ENCODE peak calls at places on chromosomes 6 and 20, in eight cellular contexts. One of them, this sample, is unnamed.

GRCh38 chr6:42460892-42461291 is 9.2 kb upstream of the TRERF1 start:
- DNase-seq in tibial artery: no peak
- DNase-seq in H9: no peak
- DNase-seq in stomach: no peak
- DNase-seq in pancreas: no peak
- DNase-seq in heart left ventricle: no peak
- DNase-seq in left lung: no peak
- DNase-seq in fibroblast of lung: no peak
- DNase-seq in this sample: no peak

GRCh38 chr6:167304912-167305311 is 13.8 kb downstream of the UNC93A start:
- DNase-seq in heart left ventricle: no peak
- DNase-seq in left lung: no peak
- DNase-seq in fibroblast of lung: no peak
- DNase-seq in H9: no peak
- DNase-seq in pancreas: no peak
- DNase-seq in stomach: no peak
- DNase-seq in tibial artery: no peak
- DNase-seq in this sample: no peak

GRCh38 chr6:129212081-129212480 is 329.1 kb downstream of the LAMA2 start:
- DNase-seq in pancreas: no peak
- DNase-seq in left lung: no peak
- DNase-seq in fibroblast of lung: no peak
- DNase-seq in heart left ventricle: no peak
- DNase-seq in H9: no peak
- DNase-seq in stomach: no peak
- DNase-seq in tibial artery: no peak
- DNase-seq in this sample: no peak

GRCh38 chr6:3749991-3750323 is 1.6 kb downstream of the PXDC1 start:
- DNase-seq in left lung: no peak
- DNase-seq in heart left ventricle: peak; percentile 69
- DNase-seq in fibroblast of lung: peak; percentile 65
- DNase-seq in pancreas: peak; percentile 61
- DNase-seq in tibial artery: peak; percentile 87
- DNase-seq in stomach: peak; percentile 71
- DNase-seq in H9: no peak
- DNase-seq in this sample: no peak

GRCh38 chr20:47843886-47844567 is 58.7 kb upstream of the SULF2 start:
- DNase-seq in heart left ventricle: no peak
- DNase-seq in stomach: no peak
- DNase-seq in pancreas: no peak
- DNase-seq in H9: no peak
- DNase-seq in fibroblast of lung: no peak
- DNase-seq in tibial artery: no peak
- DNase-seq in left lung: no peak
- DNase-seq in this sample: no peak

GRCh38 chr20:45419188-45420091 is 3.5 kb downstream of the PIGT start:
- DNase-seq in pancreas: no peak
- DNase-seq in left lung: no peak
- DNase-seq in stomach: peak; percentile 90
- DNase-seq in heart left ventricle: peak; percentile 80
- DNase-seq in tibial artery: peak; percentile 82
- DNase-seq in H9: no peak
- DNase-seq in fibroblast of lung: peak; percentile 89
- DNase-seq in this sample: no peak

GRCh38 chr6:16238057-16238657 is at the start of gene GMPR:
- DNase-seq in left lung: peak; percentile 93
- DNase-seq in stomach: peak; percentile 88
- DNase-seq in heart left ventricle: peak; percentile 82
- DNase-seq in fibroblast of lung: peak; percentile 34
- DNase-seq in H9: peak; percentile 50
- DNase-seq in tibial artery: peak; percentile 83
- DNase-seq in pancreas: peak; percentile 89
- DNase-seq in this sample: peak; percentile 71

GRCh38 chr6:100166991-100167390 is 173.0 kb upstream of the MCHR2 start:
- DNase-seq in stomach: no peak
- DNase-seq in heart left ventricle: no peak
- DNase-seq in tibial artery: no peak
- DNase-seq in H9: no peak
- DNase-seq in fibroblast of lung: no peak
- DNase-seq in pancreas: no peak
- DNase-seq in left lung: no peak
- DNase-seq in this sample: no peak

GRCh38 chr20:54606384-54606783 is 131.0 kb downstream of the DOK5 start:
- DNase-seq in fibroblast of lung: no peak
- DNase-seq in H9: no peak
- DNase-seq in pancreas: no peak
- DNase-seq in tibial artery: no peak
- DNase-seq in stomach: no peak
- DNase-seq in left lung: no peak
- DNase-seq in heart left ventricle: no peak
- DNase-seq in this sample: no peak

GRCh38 chr6:107079429-107079828 is 35.9 kb downstream of the BEND3 start:
- DNase-seq in heart left ventricle: no peak
- DNase-seq in stomach: no peak
- DNase-seq in fibroblast of lung: no peak
- DNase-seq in left lung: no peak
- DNase-seq in tibial artery: no peak
- DNase-seq in H9: peak; percentile 70
- DNase-seq in pancreas: no peak
- DNase-seq in this sample: no peak

GRCh38 chr6:107077710-107078109 is 37.6 kb downstream of the BEND3 start:
- DNase-seq in left lung: no peak
- DNase-seq in stomach: no peak
- DNase-seq in H9: no peak
- DNase-seq in pancreas: no peak
- DNase-seq in fibroblast of lung: no peak
- DNase-seq in tibial artery: no peak
- DNase-seq in heart left ventricle: no peak
- DNase-seq in this sample: no peak

GRCh38 chr6:107070686-107071085 is 42.7 kb downstream of the MTRES1 start:
- DNase-seq in tibial artery: no peak
- DNase-seq in stomach: no peak
- DNase-seq in pancreas: no peak
- DNase-seq in heart left ventricle: no peak
- DNase-seq in left lung: no peak
- DNase-seq in fibroblast of lung: no peak
- DNase-seq in H9: no peak
- DNase-seq in this sample: no peak

GRCh38 chr6:107080036-107080435 is 35.3 kb downstream of the BEND3 start:
- DNase-seq in stomach: no peak
- DNase-seq in pancreas: no peak
- DNase-seq in fibroblast of lung: no peak
- DNase-seq in heart left ventricle: no peak
- DNase-seq in left lung: no peak
- DNase-seq in tibial artery: no peak
- DNase-seq in H9: peak; percentile 69
- DNase-seq in this sample: no peak

GRCh38 chr6:107075951-107076381 is 39.3 kb downstream of the BEND3 start:
- DNase-seq in tibial artery: no peak
- DNase-seq in H9: no peak
- DNase-seq in stomach: no peak
- DNase-seq in left lung: no peak
- DNase-seq in heart left ventricle: no peak
- DNase-seq in pancreas: no peak
- DNase-seq in fibroblast of lung: peak; percentile 37
- DNase-seq in this sample: no peak
- TF ChIP-seq CTCF in tibial artery: no peak
- TF ChIP-seq CTCF in H9: peak; percentile 21
- TF ChIP-seq CTCF in stomach: peak; percentile 21
- TF ChIP-seq CTCF in left lung: no peak
- TF ChIP-seq CTCF in heart left ventricle: peak; percentile 24
- TF ChIP-seq CTCF in pancreas: no peak
- TF ChIP-seq CTCF in fibroblast of lung: peak; percentile 17
- TF ChIP-seq CTCF in this sample: no peak

GRCh38 chr20:34008477-34008876 is 14.8 kb downstream of the RALY start:
- DNase-seq in pancreas: no peak
- DNase-seq in heart left ventricle: no peak
- DNase-seq in fibroblast of lung: no peak
- DNase-seq in stomach: no peak
- DNase-seq in left lung: no peak
- DNase-seq in H9: no peak
- DNase-seq in tibial artery: no peak
- DNase-seq in this sample: no peak

GRCh38 chr20:34012735-34013134 is 19.0 kb downstream of the RALY start:
- DNase-seq in heart left ventricle: no peak
- DNase-seq in H9: no peak
- DNase-seq in fibroblast of lung: no peak
- DNase-seq in tibial artery: no peak
- DNase-seq in left lung: no peak
- DNase-seq in pancreas: no peak
- DNase-seq in stomach: no peak
- DNase-seq in this sample: no peak

GRCh38 chr20:34011275-34011674 is 17.6 kb downstream of the RALY start:
- DNase-seq in tibial artery: no peak
- DNase-seq in pancreas: no peak
- DNase-seq in H9: no peak
- DNase-seq in fibroblast of lung: no peak
- DNase-seq in left lung: no peak
- DNase-seq in heart left ventricle: no peak
- DNase-seq in stomach: no peak
- DNase-seq in this sample: no peak

GRCh38 chr20:34012330-34012729 is 18.6 kb downstream of the RALY start:
- DNase-seq in heart left ventricle: no peak
- DNase-seq in stomach: no peak
- DNase-seq in left lung: no peak
- DNase-seq in pancreas: no peak
- DNase-seq in fibroblast of lung: no peak
- DNase-seq in tibial artery: no peak
- DNase-seq in H9: no peak
- DNase-seq in this sample: no peak

DNA sequence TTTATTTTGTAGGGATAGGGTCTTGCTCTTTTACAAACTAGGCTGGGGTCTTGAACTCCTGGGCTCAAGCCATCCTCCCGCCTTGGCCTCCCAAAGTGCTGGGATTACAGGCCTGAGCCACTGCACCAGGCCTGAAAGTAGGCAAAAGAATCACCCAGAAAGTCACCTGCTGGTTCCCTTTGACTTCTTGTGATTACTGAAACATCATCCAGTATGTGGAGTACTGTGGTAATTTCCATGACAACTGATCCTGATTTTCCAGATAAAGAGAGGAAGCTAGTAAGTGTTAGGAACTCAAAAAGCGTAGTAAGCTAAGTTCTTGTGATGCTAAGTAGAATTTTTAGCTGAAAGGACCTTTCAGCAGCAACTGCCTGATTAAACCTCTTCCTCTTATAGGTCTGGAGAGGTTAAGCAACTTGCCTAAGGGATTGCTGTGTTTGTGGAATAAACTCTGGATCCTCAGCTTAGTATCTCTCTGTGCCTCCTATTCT is 16.7 kb downstream of the RALY start:
- DNase-seq in stomach: no peak
- DNase-seq in tibial artery: no peak
- DNase-seq in pancreas: no peak
- DNase-seq in H9: peak; percentile 51
- DNase-seq in left lung: no peak
- DNase-seq in fibroblast of lung: no peak
- DNase-seq in heart left ventricle: no peak
- DNase-seq in this sample: no peak
- H3K27ac ChIP-seq in stomach: no peak overlapping the region
- H3K27ac ChIP-seq in tibial artery: no peak overlapping the region
- H3K27ac ChIP-seq in pancreas: no peak overlapping the region
- H3K27ac ChIP-seq in H9: peak overlapping the region; percentile 35
- H3K27ac ChIP-seq in left lung: peak overlapping the region; percentile 39
- H3K27ac ChIP-seq in fibroblast of lung: no peak overlapping the region
- H3K27ac ChIP-seq in heart left ventricle: no peak overlapping the region
- H3K27ac ChIP-seq in this sample: no peak overlapping the region

DNA sequence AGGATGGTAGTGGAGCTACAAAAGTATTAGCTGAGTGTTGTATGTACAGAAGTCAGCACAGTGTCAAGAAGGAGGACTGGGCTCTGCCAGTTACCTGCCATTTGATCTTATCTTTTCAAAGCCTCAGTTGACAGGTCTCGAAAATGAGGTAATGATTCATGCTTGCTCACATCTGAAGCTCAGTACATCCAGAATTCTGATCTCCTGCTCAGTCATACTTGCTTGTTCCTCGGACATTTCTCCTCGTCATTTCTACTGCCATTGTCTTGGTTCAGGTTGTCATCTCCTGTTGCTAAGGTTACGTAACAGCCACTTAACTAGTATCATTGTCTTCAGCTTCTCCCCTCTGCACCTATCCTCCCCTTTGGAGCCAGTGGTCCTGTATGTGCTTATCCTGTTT is 89.5 kb downstream of the SLX4IP start:
- DNase-seq in left lung: no peak
- DNase-seq in heart left ventricle: no peak
- DNase-seq in tibial artery: no peak
- DNase-seq in stomach: no peak
- DNase-seq in H9: no peak
- DNase-seq in pancreas: no peak
- DNase-seq in fibroblast of lung: no peak
- DNase-seq in this sample: no peak
- H3K9me3 ChIP-seq in left lung: no peaks in the 10 kb centered on the region
- H3K9me3 ChIP-seq in heart left ventricle: no peaks in the 10 kb centered on the region
- H3K9me3 ChIP-seq in tibial artery: no peaks in the 10 kb centered on the region
- H3K9me3 ChIP-seq in stomach: no peaks in the 10 kb centered on the region
- H3K9me3 ChIP-seq in H9: no peaks in the 10 kb centered on the region
- H3K9me3 ChIP-seq in pancreas: no peaks in the 10 kb centered on the region
- H3K9me3 ChIP-seq in fibroblast of lung: no peaks in the 10 kb centered on the region
- H3K9me3 ChIP-seq in this sample: no peaks in the 10 kb centered on the region

GRCh38 chr6:116027821-116028220 is 32.9 kb downstream of the FRK start:
- DNase-seq in fibroblast of lung: no peak
- DNase-seq in stomach: no peak
- DNase-seq in left lung: no peak
- DNase-seq in tibial artery: no peak
- DNase-seq in H9: no peak
- DNase-seq in heart left ventricle: no peak
- DNase-seq in pancreas: no peak
- DNase-seq in this sample: no peak

GRCh38 chr6:116029535-116029934 is 31.2 kb downstream of the FRK start:
- DNase-seq in H9: no peak
- DNase-seq in heart left ventricle: no peak
- DNase-seq in stomach: no peak
- DNase-seq in tibial artery: no peak
- DNase-seq in pancreas: no peak
- DNase-seq in fibroblast of lung: no peak
- DNase-seq in left lung: no peak
- DNase-seq in this sample: no peak

GRCh38 chr6:116022841-116023380 is 37.8 kb downstream of the FRK start:
- DNase-seq in stomach: no peak
- DNase-seq in tibial artery: no peak
- DNase-seq in left lung: no peak
- DNase-seq in pancreas: no peak
- DNase-seq in H9: no peak
- DNase-seq in fibroblast of lung: peak; percentile 48
- DNase-seq in heart left ventricle: no peak
- DNase-seq in this sample: no peak

GRCh38 chr6:116028233-116028632 is 32.5 kb downstream of the FRK start:
- DNase-seq in pancreas: no peak
- DNase-seq in left lung: no peak
- DNase-seq in tibial artery: no peak
- DNase-seq in stomach: no peak
- DNase-seq in heart left ventricle: no peak
- DNase-seq in fibroblast of lung: no peak
- DNase-seq in H9: no peak
- DNase-seq in this sample: no peak

DNA sequence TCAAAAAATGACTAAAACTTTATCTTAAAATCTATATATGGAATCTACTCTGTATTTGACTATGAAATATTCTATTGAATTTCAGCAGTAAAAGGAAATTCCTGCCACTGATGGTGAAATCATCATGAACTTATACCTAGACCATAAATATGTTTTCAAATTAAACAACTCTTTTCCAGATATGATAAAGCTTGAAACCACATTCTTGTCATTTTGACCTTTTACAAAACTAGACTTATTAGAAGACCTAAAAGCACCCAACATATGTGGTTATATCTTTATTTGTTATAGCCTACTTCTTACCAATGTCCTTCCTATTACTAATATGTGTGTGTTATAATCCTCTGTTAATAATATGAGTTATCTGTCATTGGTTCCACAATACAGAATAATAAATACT is 35.3 kb downstream of the FRK start:
- DNase-seq in stomach: no peak
- DNase-seq in left lung: no peak
- DNase-seq in heart left ventricle: no peak
- DNase-seq in fibroblast of lung: no peak
- DNase-seq in pancreas: no peak
- DNase-seq in H9: no peak
- DNase-seq in tibial artery: no peak
- DNase-seq in this sample: no peak
- TF ChIP-seq CTCF in stomach: no peak
- TF ChIP-seq CTCF in left lung: no peak
- TF ChIP-seq CTCF in heart left ventricle: no peak
- TF ChIP-seq CTCF in fibroblast of lung: no peak
- TF ChIP-seq CTCF in pancreas: no peak
- TF ChIP-seq CTCF in H9: no peak
- TF ChIP-seq CTCF in tibial artery: no peak
- TF ChIP-seq CTCF in this sample: no peak